ENCODE peak calls at places on chromosomes 4 and X, in eight cellular contexts. U, W, G, K, Z, H, Y and M are unnamed samples.

GRCh38 chr4:132180020-132180427 is 969.1 kb upstream of the PCDH10 start:
- DNase-seq in K (no peak), Y (no peak), G (no peak), W (no peak), Z (no peak), H (no peak), U (no peak), M (no peak)

GRCh38 chr4:83219344-83219990 is 65.1 kb downstream of the COQ2 start:
- DNase-seq in W (peak; percentile 83), U (peak; percentile 60), G (no peak), K (no peak), Z (no peak), Y (no peak), H (no peak), M (no peak)

GRCh38 chrX:9890541-9891200 is 76.5 kb upstream of the CLDN34 start:
- DNase-seq in Y (no peak), U (no peak), K (no peak), G (no peak), W (no peak), H (no peak), Z (no peak), M (no peak)

GRCh38 chrX:110992611-110993010 is 103.4 kb upstream of the PAK3 start:
- DNase-seq in H (no peak), U (peak; percentile 1), Z (peak; percentile 2), W (peak; percentile 27), G (peak; percentile 0), Y (no peak), K (no peak), M (peak; percentile 46)

GRCh38 chr4:165726831-165727230 is 146.2 kb upstream of the TLL1 start:
- DNase-seq in U (no peak), Z (no peak), W (no peak), G (no peak), H (no peak), K (no peak), Y (no peak), M (no peak)

GRCh38 chr4:151798678-151799416 is 38.0 kb upstream of the GATB start:
- DNase-seq in Z (no peak), K (no peak), W (peak; percentile 73), U (no peak), H (no peak), Y (no peak), G (peak; percentile 34), M (no peak)

GRCh38 chrX:1137531-1137930 is 74.9 kb downstream of the CRLF2 start:
- DNase-seq in W (no peak), Y (no peak), G (no peak), K (no peak), H (no peak), U (no peak), Z (no peak), M (no peak)

GRCh38 chrX:97936296-97936695 is 1052.6 kb downstream of the RPA4 start:
- DNase-seq in H (no peak), Y (no peak), W (no peak), Z (no peak), U (no peak), K (no peak), G (no peak), M (no peak)

GRCh38 chrX:64206556-64207162 is 1.2 kb upstream of the AMER1 start:
- DNase-seq in G (no peak), Z (no peak), Y (no peak), K (no peak), U (no peak), W (peak; percentile 41), H (no peak), M (no peak)

GRCh38 chr4:97590266-97590665 is 553.0 kb downstream of the STPG2 start:
- DNase-seq in Z (no peak), G (no peak), Y (no peak), H (no peak), W (no peak), U (no peak), K (no peak), M (no peak)

GRCh38 chr4:186449954-186450353 is 105.4 kb downstream of the MTNR1A start:
- DNase-seq in Z (no peak), H (no peak), W (no peak), G (no peak), K (no peak), U (no peak), Y (no peak), M (peak; percentile 12)

GRCh38 chr4:151540728-151541437 is 131.9 kb downstream of the FHIP1A start:
- DNase-seq in H (no peak), G (no peak), K (no peak), Y (no peak), W (no peak), U (no peak), Z (no peak), M (no peak)

GRCh38 chr4:168610911-168611530 is 114.2 kb downstream of the PALLD start:
- DNase-seq in Y (no peak), H (no peak), Z (peak; percentile 15), K (no peak), W (no peak), G (no peak), U (no peak), M (peak; percentile 75)

GRCh38 chrX:49030283-49030682 is 12.9 kb downstream of the TFE3 start:
- DNase-seq in W (no peak), G (no peak), Y (no peak), H (no peak), Z (no peak), K (no peak), U (no peak), M (no peak)

GRCh38 chr4:174314770-174315169 is 31.1 kb downstream of the CEP44 start:
- DNase-seq in K (no peak), H (no peak), Y (no peak), G (no peak), W (no peak), Z (no peak), U (no peak), M (no peak)

GRCh38 chr4:154836513-154836912 is 55.4 kb downstream of the RBM46 start:
- DNase-seq in Z (no peak), Y (no peak), H (no peak), U (no peak), G (no peak), K (no peak), W (no peak), M (no peak)

GRCh38 chrX:139738581-139738980 is 30.6 kb upstream of the MCF2 start:
- DNase-seq in Z (no peak), K (no peak), H (no peak), G (no peak), Y (no peak), U (no peak), W (peak; percentile 3), M (no peak)

GRCh38 chrX:24479924-24480722 is 15.0 kb downstream of the PDK3 start:
- DNase-seq in Z (peak; percentile 72), Y (peak; percentile 64), W (peak; percentile 90), K (no peak), H (peak; percentile 36), U (no peak), G (no peak), M (peak; percentile 94)

GRCh38 chr4:96189761-96190160 is 349.9 kb downstream of the PDHA2 start:
- DNase-seq in K (no peak), Y (no peak), G (no peak), U (no peak), W (no peak), H (no peak), Z (no peak), M (no peak)

GRCh38 chrX:49106930-49107329 is 16.6 kb downstream of the GPKOW start:
- DNase-seq in K (no peak), Y (no peak), Z (peak; percentile 28), H (no peak), G (no peak), W (peak; percentile 16), U (no peak), M (peak; percentile 74)

GRCh38 chr4:64781737-64782326 is 372.6 kb upstream of the TECRL start:
- DNase-seq in Y (no peak), K (no peak), H (no peak), W (peak; percentile 12), Z (peak; percentile 50), U (no peak), G (no peak), M (peak; percentile 49)

GRCh38 chr4:92501456-92501855 is 197.7 kb downstream of the GRID2 start:
- DNase-seq in K (no peak), H (no peak), Y (no peak), U (no peak), G (no peak), Z (no peak), W (no peak), M (no peak)

GRCh38 chr4:52038109-52038912 is at the start of gene SGCB:
- DNase-seq in H (peak; percentile 54), Y (peak; percentile 28), K (peak; percentile 82), W (peak; percentile 71), G (peak; percentile 54), U (peak; percentile 58), Z (peak; percentile 61), M (peak; percentile 43)

GRCh38 chrX:67780694-67781109 is 236.9 kb downstream of the AR start:
- DNase-seq in K (no peak), H (no peak), U (no peak), W (peak; percentile 3), Y (no peak), G (no peak), Z (peak; percentile 88), M (peak; percentile 97)

GRCh38 chr4:110636677-110637407 is 14.0 kb upstream of the PITX2 start:
- DNase-seq in G (no peak), W (no peak), K (peak; percentile 89), H (no peak), Y (no peak), U (no peak), Z (no peak), M (no peak)

GRCh38 chr4:80225628-80226027 is 28.3 kb downstream of the PRDM8 start:
- DNase-seq in Z (no peak), Y (no peak), H (no peak), U (no peak), G (no peak), W (no peak), K (no peak), M (no peak)

GRCh38 chrX:49263631-49264030 is 879 bp downstream of the FOXP3 start:
- DNase-seq in U (no peak), W (no peak), Y (no peak), H (no peak), Z (no peak), G (no peak), K (no peak), M (no peak)